ENCODE peak calls at places on chromosomes 7 and 10, in nine cellular contexts. W is sigmoid colon, A is IMR-90, B is keratinocyte, M is tibial artery, O is A673, P is HCT116, T is cardiac muscle cell, K is transverse colon. X is an unnamed sample. For H3K4me1, the result is how much of the 10 kb centered on the place peaks cover.

GRCh38 chr7:95718556-95719410 is 53.6 kb upstream of the DYNC1I1 start:
- DNase-seq in A (peak), M (no peak), W (no peak), O (peak), K (no peak), B (no peak), T (peak), P (peak), X (no peak)

GRCh38 chr7:121436136-121436535 is 40.0 kb upstream of the FAM3C start:
- DNase-seq in T (no peak), A (no peak), W (no peak), P (no peak), M (no peak), B (no peak), K (no peak), O (no peak), X (no peak)

GRCh38 chr10:61883376-61883997 is 18.0 kb upstream of the ARID5B start:
- DNase-seq in A (no peak), O (no peak), P (no peak), T (no peak), W (no peak), M (no peak), K (no peak), B (no peak), X (no peak)

GRCh38 chr7:151607464-151607867 is 87.8 kb upstream of the RHEB start:
- DNase-seq in K (no peak), W (no peak), T (peak), M (no peak), O (no peak), P (peak), B (no peak), A (peak), X (no peak)

GRCh38 chr10:72736176-72736795 is 44.3 kb downstream of the MCU start:
- DNase-seq in A (peak), M (no peak), W (no peak), T (peak), B (no peak), O (peak), K (no peak), P (no peak), X (no peak)

GRCh38 chr7:83643012-83643411 is 5.9 kb downstream of the SEMA3E start:
- DNase-seq in W (no peak), A (no peak), P (no peak), O (no peak), K (no peak), M (no peak), B (no peak), T (no peak), X (no peak)

GRCh38 chr7:99407849-99408346 is 499 bp downstream of the PDAP1 start:
- DNase-seq in P (no peak), K (peak), M (peak), B (no peak), A (peak), T (peak), W (peak), O (peak), X (peak)

GRCh38 chr7:124462249-124462648 is 303.3 kb downstream of the GPR37 start:
- DNase-seq in B (peak), O (no peak), P (no peak), K (no peak), M (no peak), T (no peak), W (no peak), A (peak), X (no peak)

DNA sequence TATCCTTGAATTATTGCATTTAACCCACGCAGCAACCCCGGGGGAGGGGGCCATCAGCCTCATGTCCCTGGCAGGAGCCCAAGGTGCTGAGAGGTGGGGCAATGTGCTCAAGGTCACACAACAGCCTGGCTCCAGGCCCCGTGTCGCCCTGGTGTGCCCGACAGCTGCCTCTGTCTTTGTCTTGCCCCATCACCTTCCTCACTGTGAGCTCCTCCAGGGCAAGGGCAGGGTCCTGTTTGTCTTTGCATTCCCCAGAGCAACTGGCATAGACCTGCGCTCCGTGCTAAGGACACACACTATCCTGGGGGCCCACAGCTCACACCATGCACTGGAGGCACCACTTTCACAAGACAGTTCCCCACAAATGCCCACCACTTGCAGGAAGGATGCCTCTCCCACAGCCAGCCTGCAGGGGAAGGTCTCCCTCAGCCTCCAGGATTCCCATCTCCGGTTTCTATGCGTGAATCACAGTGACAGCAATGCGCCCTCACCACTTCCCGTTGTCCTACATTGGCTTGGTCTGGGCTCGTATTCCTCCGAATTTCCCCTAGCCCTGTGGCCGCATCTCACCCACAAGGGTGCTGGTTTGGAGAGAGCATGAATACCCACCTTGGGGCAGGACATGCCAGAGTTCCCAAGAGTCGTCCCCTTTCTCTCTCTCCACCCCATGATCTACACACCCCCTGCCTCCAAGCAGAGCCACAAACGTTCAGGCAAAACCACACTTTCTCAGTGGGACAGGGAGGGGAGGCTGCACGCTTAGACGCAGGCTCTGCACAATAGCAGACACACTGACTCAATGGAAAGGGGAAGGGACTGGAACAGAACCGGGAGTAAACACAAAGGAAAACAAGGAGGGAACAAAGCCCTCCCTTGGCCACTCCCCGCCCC is 10.3 kb downstream of the ITPRIP start:
- DNase-seq in W (peak), P (no peak), K (no peak), O (no peak), A (peak), T (peak), B (no peak), M (no peak), X (peak)
- H3K4me1 ChIP-seq in W (half or more), P (half or more), K (half or more), O (half or more), A (half or more), T (half or more), B (half or more), M (half or more), X (half or more)

GRCh38 chr10:99276848-99277486 is 41.3 kb upstream of the HPSE2 start:
- DNase-seq in M (no peak), P (peak), B (no peak), W (no peak), O (peak), A (peak), T (peak), K (no peak), X (no peak)
- TF ChIP-seq CTCF in M (no peak), P (peak), B (peak), W (no peak), O (peak), A (peak), T (peak), K (no peak), X (no peak)

GRCh38 chr7:140899883-140900282 is 24.8 kb downstream of the BRAF start:
- DNase-seq in A (no peak), P (no peak), B (no peak), W (no peak), M (no peak), O (peak), K (no peak), T (peak), X (no peak)

GRCh38 chr7:140896996-140897395 is 27.7 kb downstream of the BRAF start:
- DNase-seq in T (no peak), O (no peak), W (no peak), M (no peak), P (no peak), A (no peak), K (no peak), B (no peak), X (no peak)

GRCh38 chr7:140902305-140902953 is 22.3 kb downstream of the BRAF start:
- DNase-seq in B (no peak), A (no peak), W (no peak), T (no peak), O (no peak), K (no peak), M (no peak), P (no peak), X (no peak)

GRCh38 chr7:140901946-140902304 is 22.8 kb downstream of the BRAF start:
- DNase-seq in P (no peak), K (no peak), M (no peak), B (no peak), T (no peak), W (no peak), O (no peak), A (no peak), X (no peak)

DNA sequence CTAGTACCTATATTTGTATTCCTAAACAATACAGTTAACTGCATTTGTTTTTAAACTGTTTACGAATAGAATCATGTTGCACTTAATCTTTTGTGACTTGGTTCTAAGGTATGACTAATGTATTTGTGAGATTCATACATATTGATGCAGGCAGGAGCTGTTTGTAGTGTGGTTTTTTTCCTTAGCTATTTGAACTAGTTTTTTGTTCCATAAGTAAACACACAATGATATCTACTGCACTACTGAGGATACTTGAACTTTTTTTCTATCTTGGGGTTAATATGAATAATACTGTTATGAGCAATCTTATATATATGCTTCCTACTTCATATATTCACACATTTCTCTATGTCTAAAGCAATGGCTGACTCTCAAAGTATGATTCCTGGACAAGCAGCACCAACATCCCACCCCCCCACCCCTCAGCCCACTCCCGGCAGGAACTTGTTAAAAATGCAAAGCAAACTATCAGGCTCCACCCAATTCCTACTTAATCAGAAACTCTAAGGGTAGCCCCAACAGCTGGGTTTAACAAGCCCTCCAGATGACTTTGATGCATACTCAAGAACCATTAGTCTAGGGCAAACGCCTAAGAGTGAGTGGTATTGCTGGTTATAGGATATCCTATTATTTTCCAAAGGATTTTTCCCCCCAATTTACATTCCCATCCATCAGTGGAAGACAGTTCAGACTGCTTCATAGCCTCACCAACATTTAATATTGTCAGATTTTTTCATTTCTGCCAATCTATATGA is 25.8 kb downstream of the BRAF start:
- DNase-seq in O (no peak), T (peak), W (no peak), P (no peak), A (peak), M (no peak), B (no peak), K (no peak), X (no peak)
- H3K4me1 ChIP-seq in O (under half), T (under half), W (under half), P (under half), A (under half), M (under half), B (under half), K (under half), X (under half)

DNA sequence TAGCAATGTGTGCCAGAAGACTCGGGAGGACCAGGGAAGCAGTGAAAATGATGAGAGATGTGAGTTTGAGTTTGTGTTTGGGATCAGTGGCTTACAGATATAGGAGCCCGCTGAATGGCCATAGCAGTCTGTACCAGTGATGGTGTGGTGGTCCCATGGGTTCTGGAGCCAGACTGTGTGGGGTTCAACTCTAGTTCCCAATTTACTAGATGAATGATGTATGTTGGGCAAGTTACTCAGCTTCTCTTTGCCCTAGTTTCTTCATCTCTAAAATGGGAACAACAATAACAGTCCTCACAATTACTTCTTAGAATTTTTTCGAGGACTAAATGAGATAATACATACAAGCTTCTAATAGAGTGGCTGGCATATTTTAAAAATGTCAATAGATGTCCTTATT is 184.4 kb downstream of the WNT2 start:
- DNase-seq in K (no peak), W (no peak), T (no peak), B (no peak), O (no peak), P (no peak), M (no peak), A (no peak), X (no peak)
- TF ChIP-seq CTCF in K (no peak), W (no peak), T (no peak), B (no peak), O (no peak), P (no peak), M (no peak), A (no peak), X (no peak)

GRCh38 chr7:116671681-116672595 is at the start of gene MET:
- DNase-seq in O (peak), M (peak), T (peak), W (peak), P (peak), B (no peak), A (peak), K (peak), X (peak)

GRCh38 chr7:116671111-116671510 is 885 bp upstream of the MET start:
- DNase-seq in M (no peak), P (no peak), O (no peak), T (no peak), A (no peak), W (no peak), K (no peak), B (no peak), X (no peak)

GRCh38 chr7:116674508-116675173 is 2.6 kb downstream of the MET start:
- DNase-seq in A (peak), T (no peak), O (no peak), B (no peak), K (no peak), W (no peak), M (no peak), P (no peak), X (no peak)

GRCh38 chr7:116672596-116673503 is 854 bp downstream of the MET start:
- DNase-seq in K (peak), T (peak), A (peak), P (no peak), B (no peak), O (no peak), W (peak), M (peak), X (no peak)

DNA sequence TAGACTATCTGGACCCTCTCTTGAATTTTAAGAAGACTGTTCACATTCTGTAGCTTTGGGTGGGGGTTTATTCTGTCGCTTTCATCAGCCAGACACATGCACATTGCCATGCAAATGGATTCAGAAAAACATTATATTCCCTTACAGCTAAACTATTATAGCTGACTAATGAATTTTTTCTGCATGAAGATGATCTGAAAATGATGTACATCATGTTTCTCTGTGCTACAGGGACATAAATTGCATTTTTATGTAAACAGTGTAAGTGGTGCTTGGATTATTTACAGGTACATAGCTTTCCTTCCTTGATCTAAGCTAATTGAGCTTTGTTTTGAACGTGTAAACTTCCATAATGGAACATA is 1.5 kb downstream of the MET start:
- DNase-seq in B (no peak), K (no peak), O (no peak), W (no peak), A (no peak), P (no peak), T (no peak), M (no peak), X (no peak)
- H3K4me1 ChIP-seq in B (under half), K (under half), O (under half), W (under half), A (under half), P (half or more), T (under half), M (under half), X (under half)

GRCh38 chr7:2006231-2006771 is 226.4 kb downstream of the MAD1L1 start:
- DNase-seq in B (no peak), A (no peak), P (no peak), W (peak), K (no peak), M (peak), O (no peak), T (no peak), X (no peak)

GRCh38 chr7:2003931-2004812 is 228.6 kb downstream of the MAD1L1 start:
- DNase-seq in M (peak), T (no peak), O (no peak), W (peak), A (no peak), B (no peak), K (no peak), P (no peak), X (peak)

GRCh38 chr7:2003451-2003930 is 229.3 kb downstream of the MAD1L1 start:
- DNase-seq in O (no peak), P (no peak), K (no peak), A (no peak), T (no peak), B (no peak), M (peak), W (peak), X (peak)

GRCh38 chr7:2005746-2006145 is 227.0 kb downstream of the MAD1L1 start:
- DNase-seq in O (no peak), P (no peak), A (no peak), W (peak), T (no peak), B (no peak), M (no peak), K (peak), X (no peak)

DNA sequence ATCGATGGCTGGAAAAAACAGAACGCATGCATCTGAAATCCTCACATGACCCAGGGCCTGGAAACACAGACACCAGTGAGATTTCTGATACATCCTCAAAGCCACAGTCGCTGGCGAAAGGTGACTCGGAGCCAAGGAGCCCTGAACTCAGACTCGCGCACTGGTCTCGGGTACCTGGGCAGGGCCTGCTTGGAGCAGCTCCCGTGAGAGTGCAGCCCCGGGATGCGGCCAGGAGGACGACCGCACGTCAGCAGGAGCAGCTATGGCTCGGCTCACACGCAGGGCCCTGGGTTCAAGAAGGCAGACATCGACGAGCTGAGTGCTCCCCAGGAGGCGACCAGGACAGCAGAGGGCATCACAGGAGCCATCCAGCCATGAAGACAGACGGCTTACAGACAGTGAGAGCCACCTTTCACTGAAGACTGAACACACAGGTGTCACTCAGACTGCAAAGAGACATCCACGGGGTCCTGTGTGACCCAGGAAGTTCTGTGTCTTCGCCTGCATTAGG is 227.8 kb downstream of the MAD1L1 start:
- DNase-seq in K (peak), P (no peak), B (no peak), O (no peak), T (no peak), W (peak), M (peak), A (no peak), X (no peak)
- TF ChIP-seq CTCF in K (no peak), P (no peak), B (no peak), O (no peak), T (no peak), W (no peak), M (no peak), A (no peak), X (no peak)

DNA sequence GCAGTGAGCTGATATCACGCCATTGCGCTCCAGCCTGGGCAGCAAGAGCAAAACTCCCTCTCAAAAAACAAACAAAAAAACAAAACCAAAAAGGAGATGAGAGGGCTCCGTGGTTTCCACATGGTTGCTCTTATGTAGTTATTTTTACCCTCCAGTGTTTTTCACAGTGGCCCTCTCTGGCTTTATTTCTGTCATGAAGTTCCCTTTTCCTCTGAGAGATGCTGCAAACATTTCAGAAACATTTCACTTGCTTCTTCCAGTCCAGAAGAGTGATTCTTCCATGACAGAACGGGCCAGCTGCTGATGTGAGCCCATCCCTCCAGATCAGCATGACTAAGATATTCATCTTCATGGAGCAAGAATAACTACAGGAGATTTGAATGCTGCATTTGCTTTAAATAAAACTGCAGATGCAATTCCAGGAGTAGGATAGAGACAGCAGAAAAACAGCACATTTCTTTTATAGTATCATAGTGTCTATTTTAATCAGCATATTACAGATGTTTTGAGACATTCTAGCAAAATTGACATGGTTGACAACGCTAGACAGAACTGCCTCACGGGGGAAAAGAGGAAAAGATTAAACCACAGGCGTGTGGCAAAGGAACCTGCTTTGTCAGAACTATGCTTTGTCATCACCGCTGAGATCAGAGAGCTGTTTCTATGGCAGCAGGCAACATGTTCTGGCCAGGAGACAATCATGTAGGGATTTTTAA is 40.3 kb downstream of the NRCAM start:
- DNase-seq in W (no peak), T (peak), P (no peak), B (no peak), M (no peak), A (no peak), K (no peak), O (peak), X (no peak)
- H3K4me1 ChIP-seq in W (under half), T (under half), P (under half), B (under half), M (under half), A (under half), K (under half), O (half or more), X (under half)

DNA sequence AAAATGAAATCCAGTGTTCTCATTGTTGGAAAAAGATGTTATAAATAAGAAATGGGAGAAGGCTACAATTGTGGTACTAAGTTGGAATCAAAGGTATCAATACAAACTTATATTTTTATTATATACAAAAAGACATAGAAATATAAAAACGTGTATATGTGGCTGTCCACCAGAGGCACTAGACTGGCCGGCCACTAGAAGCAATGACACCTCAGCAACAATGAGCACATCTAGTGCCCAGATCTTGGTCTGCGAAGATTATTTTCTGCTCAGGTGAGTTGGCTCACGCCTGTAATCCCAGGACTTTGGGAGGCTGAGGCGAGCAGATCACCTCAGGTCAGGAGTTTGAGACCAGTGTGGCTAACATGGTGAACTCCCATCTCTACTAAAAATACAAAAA is 21.6 kb downstream of the IDE start:
- DNase-seq in T (no peak), M (no peak), B (no peak), W (no peak), K (no peak), P (no peak), A (no peak), O (no peak), X (no peak)
- TF ChIP-seq CTCF in T (no peak), M (no peak), B (no peak), W (no peak), K (no peak), P (peak), A (no peak), O (peak), X (no peak)

GRCh38 chr7:129616530-129616929 is 5.0 kb downstream of the NRF1 start:
- DNase-seq in M (no peak), W (no peak), O (no peak), T (peak), A (no peak), P (no peak), B (no peak), K (no peak), X (no peak)
- H3K4me1 ChIP-seq in M (half or more), W (under half), O (under half), T (under half), A (under half), P (under half), B (under half), K (under half), X (under half)